ENCODE peak calls at places on chromosomes 3 and 15, in five cellular contexts. D is colonic mucosa, F is vagina, H is neuronal stem cell, K is left ventricle myocardium inferior. X is an unnamed sample. For H3K4me1, the result is how much of the 10 kb centered on the place peaks cover.

GRCh38 chr3:159923961-159924360 is 64.7 kb upstream of the IL12A start:
- DNase-seq in D (no peak), F (no peak), H (no peak), K (no peak), X (peak)

GRCh38 chr15:43948691-43949325 is 122.0 kb downstream of the WDR76 start:
- DNase-seq in D (no peak), F (no peak), H (no peak), K (no peak), X (no peak)

GRCh38 chr3:196800742-196801141 is 61.1 kb downstream of the PAK2 start:
- DNase-seq in D (no peak), F (no peak), H (no peak), K (no peak), X (no peak)

GRCh38 chr3:51967384-51968174 is at the start of gene PCBP4:
- DNase-seq in D (peak), F (no peak), H (no peak), K (peak), X (peak)

GRCh38 chr15:62598217-62598616 is 433.1 kb upstream of the C2CD4B start:
- DNase-seq in D (no peak), F (no peak), H (no peak), K (no peak), X (no peak)

GRCh38 chr15:101489633-101490407 is at the start of gene PCSK6:
- DNase-seq in D (peak), F (peak), H (peak), K (peak), X (peak)

GRCh38 chr15:68794869-68795268 is 25.8 kb downstream of the ANP32A start:
- DNase-seq in D (no peak), F (no peak), H (no peak), K (no peak), X (peak)

GRCh38 chr15:25714538-25714840 is 148.6 kb downstream of the ATP10A start:
- DNase-seq in D (no peak), F (no peak), H (no peak), K (no peak), X (no peak)

GRCh38 chr3:143586565-143586964 is 261.7 kb downstream of the SLC9A9 start:
- DNase-seq in D (no peak), F (no peak), H (no peak), K (no peak), X (peak)

GRCh38 chr15:69217381-69217780 is 56.9 kb downstream of the GLCE start:
- DNase-seq in D (no peak), F (no peak), H (no peak), K (no peak), X (no peak)

GRCh38 chr15:54687628-54688027 is 509.1 kb downstream of the RSL24D1 start:
- DNase-seq in D (no peak), F (no peak), H (no peak), K (no peak), X (no peak)

GRCh38 chr3:13712682-13713180 is 163.8 kb downstream of the FBLN2 start:
- DNase-seq in D (peak), F (peak), H (no peak), K (no peak), X (no peak)

GRCh38 chr3:70849911-70850699 is 537.7 kb upstream of the MDFIC2 start:
- DNase-seq in D (peak), F (no peak), H (no peak), K (no peak), X (peak)

GRCh38 chr3:50212502-50212901 is 7.4 kb downstream of the SLC38A3 start:
- DNase-seq in D (no peak), F (no peak), H (no peak), K (no peak), X (peak)

GRCh38 chr3:142394921-142395622 is 52.8 kb downstream of the XRN1 start:
- DNase-seq in D (no peak), F (no peak), H (no peak), K (no peak), X (no peak)

GRCh38 chr3:90253131-90253530 is 1145.7 kb downstream of the EPHA3 start:
- DNase-seq in D (no peak), F (no peak), H (no peak), K (no peak), X (no peak)

GRCh38 chr15:64426845-64427465 is 33.4 kb upstream of the ZNF609 start:
- DNase-seq in D (no peak), F (no peak), H (no peak), K (no peak), X (peak)

GRCh38 chr3:63918321-63918720 is 6.1 kb upstream of the SCAANT1 start:
- DNase-seq in D (no peak), F (no peak), H (no peak), K (no peak), X (peak)

GRCh38 chr15:90955911-90956310 is 1.2 kb downstream of the RCCD1 start:
- DNase-seq in D (peak), F (no peak), H (no peak), K (no peak), X (no peak)

GRCh38 chr3:162366382-162366781 is 869.8 kb downstream of the OTOL1 start:
- DNase-seq in D (no peak), F (no peak), H (no peak), K (no peak), X (no peak)

GRCh38 chr15:37490707-37491106 is 390.4 kb upstream of the MEIS2 start:
- DNase-seq in D (no peak), F (no peak), H (no peak), K (no peak), X (no peak)

DNA sequence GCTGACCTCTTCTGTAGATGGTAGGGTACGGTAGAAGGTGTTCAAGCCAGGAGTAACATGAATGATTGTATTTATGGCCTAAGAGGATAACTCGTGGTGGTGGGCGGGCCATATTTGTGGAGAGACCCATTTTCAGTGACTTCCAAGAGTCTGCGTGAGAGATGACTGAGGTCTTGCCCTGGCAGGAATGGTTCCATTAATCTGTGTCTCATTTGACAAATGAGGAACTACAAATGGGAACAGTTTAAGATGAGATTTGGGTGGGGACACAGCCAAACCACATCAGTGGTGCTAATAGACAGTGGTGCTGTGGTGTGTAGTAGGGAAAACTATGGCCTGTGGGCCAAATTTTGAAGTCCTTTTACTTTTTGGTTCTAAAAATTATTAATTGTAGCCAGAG is 47.1 kb downstream of the FLNB start:
- DNase-seq in D (no peak), F (no peak), H (no peak), K (no peak), X (no peak)
- H3K4me1 ChIP-seq in D (under half), F (half or more), H (under half), K (half or more), X (half or more)

GRCh38 chr15:99435761-99436346 is 129.9 kb upstream of the MEF2A start:
- DNase-seq in D (peak), F (no peak), H (no peak), K (no peak), X (peak)
- H3K4me1 ChIP-seq in D (under half), F (half or more), H (under half), K (half or more), X (under half)

GRCh38 chr3:12658593-12659058 is 5.3 kb downstream of the RAF1 start:
- DNase-seq in D (no peak), F (no peak), H (no peak), K (no peak), X (peak)

GRCh38 chr3:12661926-12662592 is 1.9 kb downstream of the RAF1 start:
- DNase-seq in D (no peak), F (no peak), H (no peak), K (no peak), X (no peak)

GRCh38 chr3:12656850-12657249 is 7.1 kb downstream of the RAF1 start:
- DNase-seq in D (no peak), F (no peak), H (no peak), K (no peak), X (no peak)

GRCh38 chr3:12660196-12660595 is 3.7 kb downstream of the RAF1 start:
- DNase-seq in D (no peak), F (no peak), H (no peak), K (no peak), X (no peak)

DNA sequence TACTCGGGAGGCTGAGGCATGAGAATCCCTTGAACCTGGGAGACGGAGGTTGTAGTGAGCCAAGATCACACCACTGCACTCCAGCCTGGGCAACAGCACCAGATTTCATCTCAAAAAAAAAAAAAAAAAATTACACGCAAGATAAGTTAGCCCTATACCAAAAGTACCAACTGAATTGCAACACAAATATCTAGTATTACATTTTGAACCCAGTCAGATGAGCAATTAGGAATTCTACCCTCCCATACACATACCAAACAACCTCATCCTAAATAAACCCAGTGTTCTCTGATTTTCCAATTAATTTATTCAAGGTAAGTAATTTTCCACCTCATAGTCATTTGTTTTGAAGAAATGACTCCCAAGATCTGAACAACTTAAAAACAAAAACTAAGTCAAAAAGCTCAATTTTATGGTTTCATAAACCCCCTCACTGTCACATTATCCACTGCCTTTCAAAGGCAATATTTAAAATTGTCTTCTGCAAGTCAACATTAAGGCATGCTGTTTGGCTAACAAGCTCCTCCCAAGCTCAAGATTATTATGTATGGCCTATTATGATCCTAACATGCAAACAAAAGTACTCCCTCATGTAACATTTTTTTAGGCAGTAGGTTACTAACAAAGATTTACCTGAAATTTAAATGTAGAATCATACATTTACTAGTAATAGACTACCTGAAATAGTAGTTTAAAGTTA is 4.5 kb downstream of the RAF1 start:
- DNase-seq in D (no peak), F (no peak), H (no peak), K (no peak), X (peak)
- H3K4me1 ChIP-seq in D (under half), F (half or more), H (under half), K (half or more), X (half or more)

GRCh38 chr3:125149462-125149861 is 63.1 kb downstream of the SLC12A8 start:
- DNase-seq in D (no peak), F (no peak), H (no peak), K (no peak), X (no peak)

GRCh38 chr3:125148016-125148812 is 64.3 kb downstream of the SLC12A8 start:
- DNase-seq in D (no peak), F (no peak), H (no peak), K (no peak), X (peak)

GRCh38 chr3:125150525-125151436 is 61.8 kb downstream of the SLC12A8 start:
- DNase-seq in D (peak), F (no peak), H (no peak), K (no peak), X (peak)

GRCh38 chr3:125147491-125147820 is 65.1 kb downstream of the SLC12A8 start:
- DNase-seq in D (no peak), F (no peak), H (no peak), K (no peak), X (no peak)

DNA sequence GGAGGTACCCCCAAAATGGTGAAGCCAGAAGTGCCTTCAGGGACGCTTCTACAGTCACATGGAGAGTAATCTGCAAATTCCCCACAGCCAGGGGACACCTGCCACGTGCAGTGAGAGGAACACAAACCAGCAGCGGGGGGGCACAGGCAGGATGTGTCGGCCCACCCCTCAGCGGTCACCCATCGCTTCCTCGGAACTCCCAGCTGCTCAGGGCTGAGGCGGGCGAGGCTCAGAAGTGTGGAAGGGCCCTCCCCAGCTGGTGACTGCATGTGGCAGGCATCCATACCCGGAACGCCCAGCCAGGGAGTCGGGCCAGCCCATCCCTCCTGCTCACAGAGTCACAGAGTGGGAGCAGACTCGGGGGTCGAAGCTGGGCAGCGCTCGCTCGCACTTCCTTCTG is 63.7 kb downstream of the SLC12A8 start:
- DNase-seq in D (no peak), F (no peak), H (no peak), K (peak), X (peak)
- H3K4me1 ChIP-seq in D (under half), F (under half), H (under half), K (half or more), X (half or more)

DNA sequence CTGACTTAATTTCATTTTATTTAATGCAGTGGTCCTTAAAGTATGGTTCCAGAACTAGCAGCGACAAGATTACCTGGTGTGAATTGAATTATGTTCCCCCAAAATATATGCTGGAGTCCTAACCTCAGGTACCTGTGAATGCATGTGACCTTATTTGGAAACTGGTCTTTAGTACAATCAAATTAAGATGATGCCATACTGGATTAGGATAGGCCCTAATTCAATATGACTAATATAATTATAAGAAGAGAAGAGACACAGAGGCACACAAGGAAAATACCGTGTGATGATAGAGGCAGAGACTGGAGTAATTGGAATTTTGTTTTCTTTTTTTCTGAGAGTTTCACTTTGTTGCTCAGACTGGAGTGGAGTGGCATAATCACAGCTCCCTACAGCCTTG is 12.6 kb upstream of the SPATA16 start:
- DNase-seq in D (no peak), F (no peak), H (no peak), K (no peak), X (no peak)
- H3K4me1 ChIP-seq in D (under half), F (under half), H (under half), K (under half), X (under half)

X was measured in GM23248.